ENCODE peak calls at places on chromosomes 5 and 9, in nine cellular contexts. S is stimulated activated naive CD8-positive, alpha-beta T cell treated with anti-CD3 and anti-CD28 coated beads, Interleukin-15, Interleukin-2, amounts not matched to agents 100 U/mL and 50 U/mL, for 24 hours; X is dorsolateral prefrontal cortex; E is GM03348; F is HFFc6; H is MV-4-11; K is skeletal muscle cell; G is cardiac fibroblast; A is stimulated activated CD4-positive, alpha-beta T cell treated with anti-CD3 and anti-CD28 coated beads, Interleukin-4, amount 100 ng/mL, for 4 hours. R is an unnamed sample.

GRCh38 chr5:154243736-154244135 is 53.2 kb downstream of the GALNT10 start:
- DNase-seq in S (no peak), X (no peak), E (peak; percentile 35), F (peak; percentile 51), H (no peak), K (no peak), G (no peak), A (no peak), R (no peak)

GRCh38 chr9:134923466-134923865 is 5.8 kb upstream of the FCN1 start:
- DNase-seq in S (no peak), X (no peak), E (no peak), F (no peak), H (no peak), K (no peak), G (no peak), A (no peak), R (no peak)

GRCh38 chr5:17370651-17371050 is 127.4 kb upstream of the TAF11L2 start:
- DNase-seq in S (no peak), X (no peak), E (no peak), F (no peak), H (no peak), K (no peak), G (no peak), A (no peak), R (no peak)

GRCh38 chr5:127671218-127671617 is 22.3 kb downstream of the CTXN3 start:
- DNase-seq in S (no peak), X (no peak), E (no peak), F (no peak), H (no peak), K (no peak), G (no peak), A (no peak), R (no peak)

GRCh38 chr9:115127191-115127817 is 9.3 kb upstream of the TNC start:
- DNase-seq in S (no peak), X (no peak), E (no peak), F (no peak), H (peak; percentile 33), K (peak; percentile 90), G (peak; percentile 81), A (no peak), R (peak; percentile 62)

GRCh38 chr5:93384977-93385376 is 196.0 kb downstream of the NR2F1-AS1 start:
- DNase-seq in S (no peak), X (no peak), E (no peak), F (no peak), H (no peak), K (no peak), G (no peak), A (no peak), R (no peak)

GRCh38 chr9:82890401-82890800 is 172.5 kb downstream of the RASEF start:
- DNase-seq in S (no peak), X (no peak), E (no peak), F (no peak), H (no peak), K (no peak), G (no peak), A (no peak), R (no peak)

GRCh38 chr5:159826351-159827222 is 89.7 kb upstream of the ADRA1B start:
- DNase-seq in S (no peak), X (no peak), E (peak; percentile 65), F (peak; percentile 75), H (peak; percentile 7), K (peak; percentile 68), G (peak; percentile 91), A (no peak), R (no peak)

GRCh38 chr5:171397599-171397998 is 9.9 kb downstream of the NPM1 start:
- DNase-seq in S (no peak), X (no peak), E (no peak), F (no peak), H (no peak), K (no peak), G (no peak), A (no peak), R (no peak)

GRCh38 chr9:112819635-112820496 is 69.3 kb downstream of the SNX30 start:
- DNase-seq in S (no peak), X (no peak), E (peak; percentile 72), F (peak; percentile 76), H (peak; percentile 47), K (peak; percentile 31), G (peak; percentile 83), A (no peak), R (peak; percentile 50)

GRCh38 chr9:20024159-20024571 is 235.3 kb upstream of the SLC24A2 start:
- DNase-seq in S (no peak), X (no peak), E (no peak), F (no peak), H (no peak), K (no peak), G (no peak), A (no peak), R (no peak)

GRCh38 chr5:72749362-72749997 is 67.0 kb upstream of the TNPO1 start:
- DNase-seq in S (no peak), X (no peak), E (no peak), F (no peak), H (no peak), K (no peak), G (no peak), A (no peak), R (no peak)

GRCh38 chr5:8685704-8686103 is 816.8 kb downstream of the MTRR start:
- DNase-seq in S (no peak), X (no peak), E (no peak), F (no peak), H (no peak), K (no peak), G (no peak), A (no peak), R (no peak)

GRCh38 chr9:76987594-76988200 is 31.8 kb upstream of the FOXB2 start:
- DNase-seq in S (no peak), X (no peak), E (peak; percentile 67), F (peak; percentile 43), H (peak; percentile 18), K (peak; percentile 5), G (peak; percentile 75), A (no peak), R (no peak)

GRCh38 chr5:33755216-33755615 is 136.6 kb downstream of the ADAMTS12 start:
- DNase-seq in S (no peak), X (no peak), E (peak; percentile 24), F (peak; percentile 6), H (no peak), K (peak; percentile 71), G (peak; percentile 48), A (no peak), R (no peak)

GRCh38 chr5:177588413-177588909 is 3.5 kb upstream of the TMED9 start:
- DNase-seq in S (no peak), X (no peak), E (no peak), F (no peak), H (no peak), K (no peak), G (no peak), A (no peak), R (no peak)

GRCh38 chr5:39570418-39571027 is 145.7 kb upstream of the DAB2 start:
- DNase-seq in S (no peak), X (no peak), E (peak; percentile 55), F (peak; percentile 49), H (no peak), K (peak; percentile 8), G (peak; percentile 78), A (no peak), R (no peak)

GRCh38 chr5:173624276-173624675 is 7.8 kb upstream of the BOD1 start:
- DNase-seq in S (no peak), X (no peak), E (no peak), F (no peak), H (no peak), K (no peak), G (no peak), A (no peak), R (no peak)

GRCh38 chr9:6153425-6153824 is 62.2 kb upstream of the IL33 start:
- DNase-seq in S (no peak), X (no peak), E (no peak), F (no peak), H (no peak), K (no peak), G (peak; percentile 77), A (no peak), R (no peak)

GRCh38 chr5:110441035-110441434 is 285.4 kb downstream of the TMEM232 start:
- DNase-seq in S (no peak), X (no peak), E (peak; percentile 53), F (no peak), H (no peak), K (peak; percentile 11), G (peak; percentile 63), A (no peak), R (no peak)

GRCh38 chr9:68702493-68702892 is 2.5 kb upstream of the PIP5K1B start:
- DNase-seq in S (no peak), X (no peak), E (no peak), F (no peak), H (no peak), K (no peak), G (peak; percentile 2), A (no peak), R (no peak)

GRCh38 chr5:127313847-127314473 is 23.4 kb downstream of the MEGF10 start:
- DNase-seq in S (peak; percentile 78), X (peak; percentile 63), E (peak; percentile 81), F (peak; percentile 51), H (peak; percentile 3), K (no peak), G (peak; percentile 76), A (peak; percentile 44), R (peak; percentile 13)

GRCh38 chr5:24385070-24385469 is 259.7 kb downstream of the CDH10 start:
- DNase-seq in S (no peak), X (no peak), E (no peak), F (no peak), H (no peak), K (no peak), G (no peak), A (no peak), R (no peak)

GRCh38 chr5:72328172-72328571 is 8.0 kb downstream of the PTCD2 start:
- DNase-seq in S (no peak), X (peak; percentile 44), E (peak; percentile 29), F (peak; percentile 41), H (no peak), K (no peak), G (peak; percentile 26), A (no peak), R (no peak)

GRCh38 chr5:79448336-79448735 is 65.6 kb downstream of the HOMER1 start:
- DNase-seq in S (no peak), X (no peak), E (peak; percentile 70), F (peak; percentile 33), H (no peak), K (peak; percentile 14), G (peak; percentile 81), A (no peak), R (no peak)

GRCh38 chr5:39073759-39074008 is 515 bp downstream of the RICTOR start:
- DNase-seq in S (no peak), X (peak; percentile 20), E (no peak), F (no peak), H (no peak), K (no peak), G (no peak), A (no peak), R (no peak)